ENCODE peak calls at places on chromosome 10, in nine cellular contexts. G is T-helper 22 cell; D is AG09309; N is glutamatergic neuron; K is iris pigment epithelial cell; Q is Right ventricle myocardium superior; B is NCI-H1417; U is activated effector memory CD4-positive, alpha-beta T cell treated with Interleukin-2 at 50 U/mL for 16 hours; P is M059J. M is an unnamed sample.

GRCh38 chr10:93072225-93072712 is 1.4 kb upstream of the CYP26A1 start:
- DNase-seq in D (no peak), N (no peak), U (no peak), B (peak), Q (no peak), P (no peak), G (no peak), K (no peak), M (no peak)

GRCh38 chr10:76297787-76298281 is 866.4 kb downstream of the LRMDA start:
- DNase-seq in B (peak), N (peak), U (no peak), G (no peak), Q (no peak), P (no peak), D (no peak), K (no peak), M (no peak)

GRCh38 chr10:78010278-78010677 is 19.0 kb downstream of the POLR3A start:
- DNase-seq in G (no peak), K (no peak), N (no peak), P (no peak), Q (no peak), B (no peak), U (no peak), D (no peak), M (no peak)

GRCh38 chr10:95134490-95134889 is 59.5 kb upstream of the ACSM6 start:
- DNase-seq in D (no peak), Q (no peak), K (no peak), U (no peak), B (no peak), N (no peak), P (no peak), G (no peak), M (no peak)

GRCh38 chr10:34789993-34790506 is 25.0 kb downstream of the PARD3 start:
- DNase-seq in P (no peak), B (no peak), N (no peak), G (no peak), D (no peak), K (no peak), U (no peak), Q (no peak), M (no peak)

GRCh38 chr10:110221721-110222261 is 14.4 kb downstream of the MXI1 start:
- DNase-seq in B (peak), D (peak), Q (peak), N (peak), U (peak), G (peak), P (peak), K (peak), M (peak)

GRCh38 chr10:12797471-12798262 is 203.8 kb downstream of the CCDC3 start:
- DNase-seq in N (no peak), P (peak), Q (no peak), B (no peak), D (no peak), K (peak), U (no peak), G (no peak), M (no peak)

GRCh38 chr10:80501913-80502521 is 35.7 kb upstream of the SH2D4B start:
- DNase-seq in G (no peak), N (no peak), P (peak), B (no peak), D (no peak), Q (no peak), K (peak), U (no peak), M (no peak)

GRCh38 chr10:7082967-7083366 is 327.9 kb downstream of the SFMBT2 start:
- DNase-seq in G (no peak), N (no peak), Q (no peak), D (no peak), B (no peak), P (no peak), K (no peak), U (no peak), M (no peak)

GRCh38 chr10:6398419-6398818 is 181.7 kb downstream of the PRKCQ start:
- DNase-seq in N (no peak), D (no peak), B (no peak), Q (no peak), P (peak), K (no peak), G (no peak), U (no peak), M (no peak)

GRCh38 chr10:89481662-89482061 is 53.7 kb downstream of the SLC16A12 start:
- DNase-seq in Q (no peak), D (peak), G (no peak), B (no peak), U (no peak), N (no peak), P (peak), K (peak), M (no peak)

GRCh38 chr10:1155791-1156615 is 99.8 kb downstream of the WDR37 start:
- DNase-seq in U (no peak), D (no peak), B (no peak), N (no peak), G (no peak), Q (no peak), K (no peak), P (no peak), M (no peak)

GRCh38 chr10:12875100-12875499 is 126.4 kb downstream of the CCDC3 start:
- DNase-seq in Q (no peak), G (no peak), D (no peak), B (no peak), U (no peak), N (no peak), P (peak), K (peak), M (no peak)

GRCh38 chr10:59271160-59271559 is 91.2 kb downstream of the FAM13C start:
- DNase-seq in U (no peak), N (no peak), Q (no peak), P (no peak), G (no peak), B (peak), D (no peak), K (no peak), M (no peak)

GRCh38 chr10:70589762-70590662 is 12.5 kb downstream of the PRF1 start:
- DNase-seq in K (peak), D (no peak), U (no peak), G (no peak), B (no peak), N (no peak), P (no peak), Q (peak), M (peak)

GRCh38 chr10:77970869-77971803 is 44.6 kb upstream of the DLG5 start:
- DNase-seq in Q (peak), P (peak), B (no peak), K (peak), U (no peak), N (no peak), G (no peak), D (peak), M (no peak)

GRCh38 chr10:102235991-102236390 is 5.3 kb downstream of the PITX3 start:
- DNase-seq in N (no peak), P (no peak), U (no peak), D (no peak), Q (no peak), B (no peak), K (no peak), G (no peak), M (no peak)

GRCh38 chr10:35334297-35334696 is 2.0 kb upstream of the CCNY start:
- DNase-seq in U (no peak), Q (no peak), B (no peak), G (no peak), D (no peak), K (no peak), N (no peak), P (no peak), M (no peak)

GRCh38 chr10:93999401-93999851 is 5.7 kb downstream of the PLCE1 start:
- DNase-seq in D (peak), Q (peak), N (no peak), B (no peak), K (peak), U (no peak), G (no peak), P (peak), M (no peak)

GRCh38 chr10:131644287-131644686 is 256.5 kb upstream of the PPP2R2D start:
- DNase-seq in N (no peak), Q (no peak), G (no peak), K (no peak), P (no peak), D (no peak), U (no peak), B (no peak), M (no peak)

GRCh38 chr10:75097666-75098285 is 13.7 kb upstream of the SAMD8 start:
- DNase-seq in P (peak), U (no peak), K (peak), B (no peak), N (peak), Q (no peak), D (no peak), G (no peak), M (no peak)

GRCh38 chr10:61888744-61889143 is 12.8 kb upstream of the ARID5B start:
- DNase-seq in N (no peak), B (no peak), K (peak), U (no peak), Q (no peak), P (no peak), G (no peak), D (no peak), M (no peak)

GRCh38 chr10:103715430-103715829 is 139.9 kb downstream of the SH3PXD2A start:
- DNase-seq in N (no peak), G (no peak), U (no peak), D (peak), P (peak), Q (peak), B (no peak), K (peak), M (no peak)

GRCh38 chr10:3817002-3817401 is 32.0 kb upstream of the KLF6 start:
- DNase-seq in K (no peak), D (no peak), Q (no peak), G (no peak), N (no peak), P (no peak), U (no peak), B (no peak), M (no peak)

GRCh38 chr10:28400176-28400575 is 97.3 kb upstream of the MPP7 start:
- DNase-seq in D (no peak), P (no peak), Q (no peak), B (no peak), G (no peak), N (no peak), U (no peak), K (no peak), M (no peak)

GRCh38 chr10:88082391-88082790 is 219.0 kb downstream of the PTEN start:
- DNase-seq in B (no peak), D (no peak), N (no peak), K (no peak), G (no peak), Q (no peak), U (no peak), P (no peak), M (no peak)

GRCh38 chr10:115857856-115858255 is 415.1 kb downstream of the GFRA1 start:
- DNase-seq in G (no peak), B (no peak), D (peak), Q (no peak), N (no peak), P (no peak), K (peak), U (no peak), M (no peak)

GRCh38 chr10:121070257-121070656 is 219.1 kb downstream of the WDR11 start:
- DNase-seq in D (no peak), N (no peak), U (no peak), Q (no peak), G (no peak), B (no peak), K (peak), P (peak), M (no peak)

GRCh38 chr10:14185501-14186045 is 145.2 kb downstream of the FRMD4A start:
- DNase-seq in K (peak), B (no peak), U (no peak), N (peak), G (peak), P (peak), D (no peak), Q (no peak), M (peak)

GRCh38 chr10:33263453-33263852 is 71.0 kb downstream of the NRP1 start:
- DNase-seq in D (peak), N (no peak), K (peak), P (peak), G (no peak), U (no peak), B (no peak), Q (no peak), M (no peak)

GRCh38 chr10:126895214-126895781 is 9.9 kb upstream of the DOCK1 start:
- DNase-seq in U (no peak), D (no peak), P (no peak), Q (no peak), G (no peak), B (no peak), N (no peak), K (no peak), M (no peak)

GRCh38 chr10:79472951-79473350 is 27.5 kb upstream of the ZCCHC24 start:
- DNase-seq in U (no peak), K (no peak), P (no peak), D (no peak), N (no peak), Q (no peak), G (no peak), B (no peak), M (no peak)

GRCh38 chr10:121593267-121593666 is 5.0 kb downstream of the FGFR2 start:
- DNase-seq in D (no peak), Q (peak), G (no peak), B (no peak), K (no peak), P (no peak), N (no peak), U (no peak), M (no peak)

GRCh38 chr10:14659626-14660196 is 115.0 kb downstream of the FAM107B start:
- DNase-seq in N (no peak), P (no peak), D (no peak), U (peak), Q (peak), K (no peak), B (no peak), G (no peak), M (peak)

GRCh38 chr10:23818484-23818883 is 379.6 kb downstream of the OTUD1 start:
- DNase-seq in D (no peak), G (no peak), U (no peak), K (no peak), B (no peak), P (no peak), N (no peak), Q (no peak), M (no peak)

GRCh38 chr10:27503498-27504006 is 552 bp upstream of the RAB18 start:
- DNase-seq in K (no peak), B (no peak), P (no peak), D (no peak), Q (no peak), N (no peak), G (no peak), U (no peak), M (no peak)

GRCh38 chr10:95832216-95833037 is 75.3 kb upstream of the CC2D2B start:
- DNase-seq in Q (no peak), G (peak), B (no peak), D (no peak), N (no peak), U (peak), P (no peak), K (no peak), M (peak)